ENCODE peak calls at places on chromosomes 16 and 17, in five cellular contexts. N, H, R, B and Y are unnamed samples.

GRCh38 chr17:74998783-74999182 is 11.4 kb downstream of the CDR2L start:
- DNase-seq in N (peak; percentile 53), H (no peak), R (no peak), B (no peak), Y (no peak)

GRCh38 chr17:78862073-78863023 is 21.7 kb upstream of the USP36 start:
- DNase-seq in N (peak; percentile 73), H (no peak), R (no peak), B (peak; percentile 98), Y (no peak)

GRCh38 chr17:42920922-42921321 is 20.3 kb downstream of the G6PC1 start:
- DNase-seq in N (peak; percentile 73), H (no peak), R (no peak), B (no peak), Y (no peak)

GRCh38 chr17:1797323-1797722 is 32.4 kb downstream of the SMYD4 start:
- DNase-seq in N (no peak), H (no peak), R (no peak), B (no peak), Y (no peak)

GRCh38 chr17:42018339-42018738 is 1.1 kb upstream of the DNAJC7 start:
- DNase-seq in N (no peak), H (no peak), R (no peak), B (no peak), Y (no peak)

GRCh38 chr16:58814348-58814801 is 80.3 kb upstream of the GOT2 start:
- DNase-seq in N (peak; percentile 23), H (peak; percentile 23), R (peak; percentile 66), B (peak; percentile 44), Y (peak; percentile 2)

GRCh38 chr16:17921357-17921978 is 415.1 kb downstream of the NPIPA8 start:
- DNase-seq in N (no peak), H (peak; percentile 17), R (peak; percentile 41), B (peak; percentile 3), Y (no peak)

GRCh38 chr16:59039066-59039465 is 304.9 kb upstream of the GOT2 start:
- DNase-seq in N (no peak), H (no peak), R (no peak), B (no peak), Y (peak; percentile 28)

GRCh38 chr16:49373504-49373903 is at the start of gene C16orf78:
- DNase-seq in N (no peak), H (no peak), R (no peak), B (no peak), Y (no peak)

GRCh38 chr17:72373910-72374741 is 253.3 kb downstream of the SOX9 start:
- DNase-seq in N (no peak), H (no peak), R (no peak), B (peak; percentile 44), Y (no peak)

GRCh38 chr17:80636356-80637285 is 92.0 kb downstream of the RPTOR start:
- DNase-seq in N (no peak), H (no peak), R (no peak), B (no peak), Y (no peak)

GRCh38 chr17:79093270-79093669 is 18.6 kb downstream of the ENGASE start:
- DNase-seq in N (no peak), H (no peak), R (no peak), B (peak; percentile 15), Y (no peak)

GRCh38 chr17:45374501-45374900 is 57.7 kb upstream of the MAP3K14 start:
- DNase-seq in N (no peak), H (no peak), R (no peak), B (peak; percentile 50), Y (no peak)

GRCh38 chr17:50173335-50173941 is 7.6 kb downstream of the SGCA start:
- DNase-seq in N (peak; percentile 60), H (no peak), R (no peak), B (no peak), Y (no peak)

GRCh38 chr16:25817295-25817694 is 125.5 kb downstream of the HS3ST4 start:
- DNase-seq in N (no peak), H (no peak), R (no peak), B (no peak), Y (no peak)

GRCh38 chr17:74094651-74095050 is 108.8 kb upstream of the RPL38 start:
- DNase-seq in N (no peak), H (no peak), R (no peak), B (no peak), Y (no peak)

GRCh38 chr17:71494456-71494855 is 626.4 kb upstream of the SOX9 start:
- DNase-seq in N (no peak), H (no peak), R (no peak), B (no peak), Y (no peak)

GRCh38 chr17:75265614-75266314 is 4.1 kb downstream of the MRPS7 start:
- DNase-seq in N (no peak), H (no peak), R (no peak), B (no peak), Y (no peak)